ENCODE peak calls at places on chromosomes 1 and 21, in five cellular contexts. B is AG04450, W is kidney epithelial cell, X is left ventricle myocardium inferior, F is fibroblast of lung. J is an unnamed sample. For H3K27me3, the result is how much of the 10 kb centered on the place peaks cover.

GRCh38 chr1:117392776-117393175 is 25.5 kb downstream of the MAN1A2 start:
- DNase-seq in B (no peak), X (no peak), F (peak), W (no peak), J (no peak)

GRCh38 chr1:31786366-31787060 is 22.4 kb upstream of the ADGRB2 start:
- DNase-seq in B (no peak), W (no peak), X (no peak), F (no peak), J (no peak)

GRCh38 chr1:10635385-10635896 is 160.7 kb downstream of the PEX14 start:
- DNase-seq in B (no peak), F (peak), X (no peak), W (no peak), J (peak)

GRCh38 chr1:74083128-74083527 is 114.8 kb downstream of the LRRIQ3 start:
- DNase-seq in B (no peak), X (no peak), F (no peak), W (peak), J (no peak)

GRCh38 chr1:46131727-46132528 is 501 bp downstream of the PIK3R3 start:
- DNase-seq in W (no peak), F (peak), X (no peak), B (no peak), J (peak)

GRCh38 chr21:30842990-30843389 is 13.4 kb upstream of the KRTAP7-1 start:
- DNase-seq in F (no peak), W (no peak), X (no peak), B (no peak), J (no peak)

GRCh38 chr1:247448107-247448778 is 9.7 kb downstream of the OR2B11 start:
- DNase-seq in W (peak), X (peak), F (peak), B (no peak), J (peak)

GRCh38 chr1:179034720-179035119 is 9.0 kb downstream of the FAM20B start:
- DNase-seq in W (no peak), X (no peak), B (peak), F (peak), J (peak)

GRCh38 chr1:154595621-154596020 is 12.4 kb downstream of the ADAR start:
- DNase-seq in B (no peak), X (no peak), W (no peak), F (peak), J (peak)

GRCh38 chr1:230273141-230273710 is 152.9 kb downstream of the PGBD5 start:
- DNase-seq in F (no peak), X (no peak), W (no peak), B (no peak), J (no peak)

GRCh38 chr1:47993356-47993755 is 3.8 kb downstream of the TRABD2B start:
- DNase-seq in F (no peak), W (no peak), X (no peak), B (no peak), J (no peak)

GRCh38 chr1:205313681-205314308 is 7.8 kb downstream of the NUAK2 start:
- DNase-seq in F (peak), X (peak), B (peak), W (no peak), J (peak)

GRCh38 chr1:205310981-205311704 is 10.4 kb downstream of the NUAK2 start:
- DNase-seq in F (no peak), X (no peak), B (no peak), W (no peak), J (no peak)

GRCh38 chr1:205314986-205315618 is 6.4 kb downstream of the NUAK2 start:
- DNase-seq in F (no peak), X (no peak), B (no peak), W (no peak), J (no peak)

GRCh38 chr1:205316179-205316578 is 5.4 kb downstream of the NUAK2 start:
- DNase-seq in W (no peak), F (no peak), X (no peak), B (no peak), J (no peak)

DNA sequence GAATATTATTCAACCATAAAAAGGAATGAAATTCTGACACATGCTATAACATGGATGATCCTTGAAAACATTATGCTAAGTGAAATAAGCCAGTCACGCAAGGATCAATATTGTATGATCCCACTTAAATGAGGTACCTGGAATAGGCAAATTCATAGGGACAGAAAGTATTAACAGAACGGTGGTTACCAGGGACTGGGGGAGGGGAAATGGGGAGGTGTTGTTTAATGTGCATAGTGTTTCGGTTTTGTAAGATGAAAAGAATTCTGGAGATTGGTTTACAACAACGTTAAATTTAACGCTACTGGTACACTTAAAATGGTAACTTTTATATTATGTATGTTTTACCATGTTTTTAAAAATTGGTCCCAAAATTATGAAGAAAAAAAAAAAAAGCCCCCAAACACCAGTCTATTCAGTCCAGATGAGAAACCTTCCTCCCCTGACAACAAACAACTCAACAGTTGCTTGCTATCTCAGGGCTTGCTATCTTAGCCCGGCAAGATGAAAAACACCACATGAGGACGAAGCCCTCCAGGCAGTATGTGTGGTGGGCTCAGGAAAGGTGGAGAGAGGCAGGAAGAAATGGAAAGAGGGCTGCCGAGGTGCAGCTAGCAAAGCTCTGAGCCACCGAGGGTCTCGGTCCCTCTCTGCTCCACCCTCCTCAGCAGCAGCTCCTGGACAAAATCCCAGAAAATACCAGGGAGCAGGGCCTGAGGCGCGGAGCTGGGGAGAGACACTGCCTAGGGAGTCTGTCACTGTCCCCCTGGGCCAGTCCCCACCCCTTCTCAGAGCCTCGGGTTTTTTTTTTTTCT is 8.5 kb downstream of the NUAK2 start:
- DNase-seq in X (no peak), B (no peak), F (no peak), W (no peak), J (no peak)
- H3K27me3 ChIP-seq in X (under half), B (under half), F (under half), W (under half), J (under half)

DNA sequence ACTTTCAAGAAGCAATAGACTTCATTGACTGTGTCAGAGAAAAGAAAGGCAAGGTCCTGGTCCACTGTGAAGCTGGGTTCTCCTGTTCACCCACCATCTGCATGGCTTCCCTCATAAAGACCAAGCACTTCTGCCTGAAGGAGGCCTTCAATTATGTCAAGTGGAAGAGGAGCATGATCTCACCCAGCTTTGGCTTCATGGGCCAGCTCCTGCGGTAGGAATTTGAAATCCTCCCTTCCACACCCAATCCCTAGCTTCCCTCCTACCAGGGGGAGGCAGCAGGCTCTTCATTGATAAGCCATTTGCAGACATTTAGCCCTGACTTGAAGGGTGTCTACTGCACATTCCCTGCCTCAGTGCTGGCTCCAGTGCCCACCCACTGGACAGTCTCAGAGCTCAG is 84.3 kb upstream of the RHOU start:
- DNase-seq in X (no peak), B (no peak), F (no peak), W (no peak), J (no peak)
- H3K27me3 ChIP-seq in X (half or more), B (under half), F (under half), W (under half), J (under half)

DNA sequence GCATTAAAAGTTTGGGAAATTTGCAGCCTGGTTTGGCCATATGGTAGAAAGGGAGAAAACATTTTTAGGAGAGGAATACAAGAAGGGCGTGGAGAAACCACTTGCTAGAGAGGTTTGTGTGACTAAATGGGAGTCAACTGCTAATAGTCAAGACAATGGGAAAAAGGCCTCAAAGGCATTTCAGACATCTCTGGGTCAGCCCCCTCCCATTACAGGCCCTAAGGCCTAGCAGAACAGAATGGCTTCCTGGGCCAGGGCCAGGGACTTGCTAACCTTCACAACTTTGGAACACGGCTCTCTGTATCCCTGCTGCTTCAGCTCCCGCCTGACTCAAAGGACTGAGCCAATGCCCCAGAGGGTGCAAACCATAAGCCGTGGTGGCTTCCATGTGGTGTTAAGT is 752.3 kb upstream of the ADAMTS5 start:
- DNase-seq in X (no peak), B (no peak), F (no peak), W (no peak), J (no peak)
- H3K27me3 ChIP-seq in X (under half), B (under half), F (under half), W (under half), J (under half)

DNA sequence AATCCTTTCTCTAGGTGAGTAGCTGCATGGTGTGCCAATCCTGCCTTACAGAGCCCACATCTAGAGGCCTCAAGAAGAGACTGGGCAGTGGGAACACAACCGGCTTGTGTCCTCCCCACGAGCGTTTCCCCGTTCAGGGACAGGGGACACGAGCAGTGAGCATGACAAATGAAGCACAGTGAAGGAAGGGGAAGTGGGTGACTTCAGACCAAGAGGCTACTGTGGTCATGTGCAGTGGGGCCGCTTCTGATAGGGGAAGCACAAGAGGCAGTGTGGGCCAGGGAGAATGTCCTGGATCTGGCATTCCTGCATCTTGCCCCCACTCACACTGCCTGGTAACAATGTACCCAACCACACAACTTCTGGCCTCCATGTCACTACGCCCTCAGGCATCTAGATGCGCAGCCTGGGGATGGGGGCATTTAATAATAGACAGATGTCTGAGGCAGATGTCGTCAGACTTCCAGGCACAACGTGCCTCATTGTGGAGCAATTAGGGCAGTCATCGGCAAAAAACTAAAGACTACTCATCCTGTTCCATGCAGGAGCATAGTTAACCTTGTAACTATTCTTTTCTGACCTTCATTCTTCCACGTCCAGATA is 155.6 kb upstream of the NBPF11 start:
- DNase-seq in F (no peak), W (no peak), X (no peak), B (no peak), J (no peak)
- H3K27me3 ChIP-seq in F (under half), W (under half), X (half or more), B (under half), J (under half)

DNA sequence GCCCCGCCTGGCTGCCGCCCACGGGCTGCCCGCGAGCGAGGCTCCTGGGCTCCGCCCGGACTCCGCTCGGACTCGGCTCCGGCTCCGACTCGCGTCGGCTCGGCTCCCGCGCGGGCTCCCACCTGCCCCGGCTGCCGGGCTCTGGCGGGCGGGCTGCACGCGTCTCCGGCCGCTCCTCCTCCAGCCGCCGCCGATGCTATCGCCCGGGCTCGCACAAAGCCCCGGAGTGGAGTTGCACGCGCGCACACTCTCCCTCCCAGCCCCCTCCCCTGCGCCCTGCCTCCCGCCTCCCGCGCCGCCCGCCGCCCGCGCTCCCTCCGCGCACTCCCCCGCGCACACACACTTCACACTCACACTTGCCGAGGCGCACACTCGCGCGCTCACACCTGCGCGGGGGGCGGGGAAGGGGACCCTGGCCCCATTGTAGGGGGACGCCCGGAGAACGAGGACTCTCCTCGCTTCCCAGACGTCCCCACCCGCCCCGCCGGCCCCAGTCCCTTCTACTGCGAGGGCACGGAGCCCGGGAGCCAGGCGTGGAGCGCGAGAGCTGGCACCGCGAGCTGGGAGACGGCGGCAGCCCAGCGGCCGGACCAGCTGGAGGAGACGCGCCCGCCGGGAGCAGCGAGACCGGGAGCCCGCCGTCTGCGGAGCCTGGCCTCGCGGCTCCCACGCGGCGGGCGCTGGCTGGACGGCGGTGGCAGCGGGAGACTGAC is at the start of gene GRIK3:
- DNase-seq in F (no peak), W (no peak), X (no peak), B (no peak), J (no peak)
- H3K27me3 ChIP-seq in F (under half), W (half or more), X (half or more), B (half or more), J (under half)

GRCh38 chr1:20430355-20431290 is 55.4 kb downstream of the CAMK2N1 start:
- DNase-seq in B (no peak), W (no peak), F (no peak), X (no peak), J (no peak)
- H3K27me3 ChIP-seq in B (under half), W (under half), F (under half), X (half or more), J (under half)

GRCh38 chr1:146021046-146021445 is 489 bp downstream of the HJV start:
- DNase-seq in F (no peak), B (no peak), X (no peak), W (no peak), J (no peak)
- H3K27me3 ChIP-seq in F (under half), B (under half), X (under half), W (under half), J (under half)

DNA sequence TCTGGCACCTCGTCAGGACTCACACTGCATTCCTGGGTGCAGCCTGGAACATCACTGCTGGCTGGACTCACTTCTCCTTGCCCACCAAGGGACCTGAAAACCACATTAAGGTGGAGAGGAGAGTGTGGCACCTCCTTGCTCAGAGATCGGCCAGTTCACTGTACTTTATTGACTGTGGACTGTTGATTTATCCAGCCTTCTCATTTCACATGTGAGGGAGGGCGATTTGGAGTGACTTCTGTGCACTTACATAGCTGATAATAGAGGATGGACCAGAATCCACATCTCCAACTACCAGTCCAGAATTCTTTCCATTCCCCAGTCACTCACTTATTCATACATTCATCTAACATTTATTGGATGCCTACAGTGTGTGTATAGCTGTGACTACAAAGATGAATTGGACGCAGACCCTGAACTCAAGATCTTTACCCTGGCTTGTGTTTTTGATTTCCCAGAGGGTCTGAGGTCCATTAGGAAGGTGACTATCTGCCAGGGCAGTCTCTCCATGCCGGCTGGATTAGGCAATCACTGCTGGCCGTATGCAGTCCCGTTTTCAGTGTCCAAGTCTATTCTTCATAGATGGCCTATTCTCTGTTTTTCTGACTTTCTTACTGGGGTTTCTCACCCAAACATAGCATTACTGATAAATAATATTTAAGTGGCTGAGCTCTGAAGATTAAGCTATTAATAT is 233.5 kb upstream of the SGIP1 start:
- DNase-seq in B (no peak), X (no peak), W (no peak), F (no peak), J (no peak)
- H3K27me3 ChIP-seq in B (under half), X (under half), W (under half), F (under half), J (under half)

GRCh38 chr1:53284224-53285020 is 43.4 kb downstream of the LRP8 start:
- DNase-seq in B (no peak), F (no peak), W (no peak), X (no peak), J (no peak)

GRCh38 chr1:53286950-53287349 is 40.9 kb downstream of the LRP8 start:
- DNase-seq in X (no peak), F (no peak), W (no peak), B (no peak), J (no peak)

GRCh38 chr1:53285546-53285945 is 42.3 kb downstream of the LRP8 start:
- DNase-seq in F (no peak), B (no peak), X (no peak), W (no peak), J (no peak)

GRCh38 chr1:53288247-53289049 is 39.4 kb downstream of the LRP8 start:
- DNase-seq in W (no peak), X (no peak), F (no peak), B (no peak), J (no peak)

DNA sequence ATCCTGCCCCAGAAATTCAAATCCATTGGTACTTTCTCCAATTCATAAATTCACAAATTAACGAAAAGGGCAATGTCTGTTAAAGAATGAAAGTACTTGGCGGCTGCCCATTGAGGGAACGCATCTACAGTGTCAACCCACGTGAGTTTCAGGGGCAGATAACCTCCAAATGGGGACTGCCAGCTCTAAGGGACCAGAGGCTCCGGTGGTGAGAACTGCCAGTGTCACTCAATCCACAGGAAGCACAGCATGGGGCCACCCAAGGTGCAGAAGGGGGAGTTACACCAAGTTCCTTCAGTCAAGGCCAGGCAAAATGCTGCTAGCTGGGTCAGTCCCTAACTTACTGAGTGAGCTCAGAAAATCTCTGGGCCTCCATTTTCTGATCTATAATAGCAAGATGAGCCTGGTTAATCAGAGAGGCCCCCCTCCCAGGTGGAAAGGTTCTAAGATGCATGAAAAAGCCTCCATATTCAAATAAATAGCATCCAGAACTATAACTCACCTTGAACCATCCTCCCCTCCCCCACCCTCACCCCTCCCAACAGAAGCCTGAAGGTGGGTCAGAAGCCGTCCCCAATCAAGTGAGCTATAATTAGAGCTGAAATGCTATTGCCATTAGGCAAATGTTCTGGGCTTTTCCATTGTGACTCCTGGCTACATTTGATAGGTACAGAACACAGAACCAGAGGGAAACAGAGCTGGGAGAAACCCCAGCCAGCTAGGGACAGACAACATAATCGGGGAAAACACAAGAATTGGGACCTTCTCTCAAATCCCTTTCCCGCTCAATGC is 41.7 kb downstream of the LRP8 start:
- DNase-seq in X (no peak), F (no peak), B (no peak), W (no peak), J (no peak)
- H3K27me3 ChIP-seq in X (under half), F (under half), B (under half), W (under half), J (under half)